ENCODE peak calls at places on chromosomes 4 and X, in six cellular contexts. Y, D, T, J, L and K are unnamed samples.

GRCh38 chr4:32261196-32261595 is 1541.0 kb downstream of the PCDH7 start:
- DNase-seq in J (no peak), D (no peak), Y (no peak), T (peak), L (no peak), K (no peak)

GRCh38 chr4:100372432-100372831 is 145.4 kb downstream of the EMCN start:
- DNase-seq in J (no peak), L (peak), D (no peak), Y (no peak), T (peak), K (no peak)

GRCh38 chrX:115344885-115345653 is 55.6 kb downstream of the LUZP4 start:
- DNase-seq in T (peak), L (peak), D (peak), Y (peak), J (peak), K (peak)

GRCh38 chrX:44400588-44400987 is 57.1 kb upstream of the EFHC2 start:
- DNase-seq in D (no peak), T (no peak), L (peak), Y (peak), J (peak), K (no peak)

GRCh38 chr4:27643101-27643500 is 782.5 kb downstream of the STIM2 start:
- DNase-seq in Y (no peak), J (no peak), D (no peak), L (no peak), T (no peak), K (no peak)

GRCh38 chr4:133147922-133148689 is 988 bp upstream of the PCDH10 start:
- DNase-seq in D (peak), L (no peak), Y (peak), T (peak), J (no peak), K (peak)

GRCh38 chr4:145452447-145453162 is 29.0 kb upstream of the SMAD1 start:
- DNase-seq in D (no peak), J (no peak), T (no peak), Y (no peak), L (peak), K (no peak)

GRCh38 chr4:183746305-183747229 is 87.5 kb downstream of the TRAPPC11 start:
- DNase-seq in L (peak), Y (no peak), D (no peak), T (no peak), J (peak), K (no peak)

GRCh38 chrX:49040376-49040955 is 2.7 kb downstream of the TFE3 start:
- DNase-seq in D (no peak), L (peak), Y (peak), T (peak), J (no peak), K (no peak)

GRCh38 chr4:41160010-41160789 is 54.1 kb downstream of the APBB2 start:
- DNase-seq in T (no peak), D (no peak), L (peak), Y (peak), J (no peak), K (no peak)

GRCh38 chrX:136867096-136867491 is 13.4 kb downstream of the RBMX start:
- DNase-seq in D (no peak), J (no peak), Y (peak), T (no peak), L (no peak), K (no peak)

DNA sequence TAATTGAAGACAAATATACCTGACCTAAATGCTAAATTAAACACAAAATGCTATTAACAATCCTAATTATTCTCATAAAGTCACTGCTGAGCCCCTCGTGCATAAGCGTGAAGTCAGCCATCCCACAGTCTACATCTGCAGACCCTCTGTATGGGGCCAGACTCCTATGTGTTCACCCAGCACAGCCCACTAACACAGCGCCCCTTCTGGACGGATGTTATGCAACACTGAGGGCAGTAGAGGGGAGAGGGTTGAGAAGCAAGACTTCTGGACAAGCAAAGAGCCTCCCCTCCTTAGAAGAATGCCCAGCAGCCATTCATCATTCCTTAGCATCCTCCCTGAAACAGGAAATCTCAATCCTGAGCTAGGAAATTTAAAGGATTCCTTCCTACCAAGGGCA is 7.9 kb downstream of the TRPC3 start:
- DNase-seq in L (no peak), T (peak), Y (no peak), J (no peak), D (no peak), K (no peak)
- TF ChIP-seq CTCF in L (peak), T (peak), Y (peak), J (peak), D (no peak), K (no peak)

GRCh38 chr4:77432702-77433101 is 172.9 kb upstream of the CXCL13 start:
- DNase-seq in Y (no peak), T (peak), J (no peak), L (peak), D (no peak), K (no peak)
- TF ChIP-seq CTCF in Y (no peak), T (peak), J (no peak), L (no peak), D (no peak), K (no peak)

GRCh38 chr4:17562157-17562556 is 14.8 kb upstream of the LAP3 start:
- DNase-seq in Y (no peak), D (peak), L (no peak), J (no peak), T (peak), K (no peak)
- TF ChIP-seq CTCF in Y (no peak), D (no peak), L (peak), J (no peak), T (peak), K (no peak)

GRCh38 chr4:173518419-173519102 is 11.5 kb downstream of the HAND2 start:
- DNase-seq in D (no peak), Y (no peak), T (peak), J (no peak), L (peak), K (no peak)

GRCh38 chr4:173515458-173515857 is 14.6 kb downstream of the HAND2 start:
- DNase-seq in L (no peak), J (no peak), Y (no peak), D (no peak), T (peak), K (no peak)

GRCh38 chr4:173519130-173520101 is 10.6 kb downstream of the HAND2 start:
- DNase-seq in T (peak), L (no peak), D (no peak), Y (no peak), J (no peak), K (no peak)

GRCh38 chr4:173516621-173517612 is 13.1 kb downstream of the HAND2 start:
- DNase-seq in L (no peak), D (no peak), J (no peak), T (peak), Y (no peak), K (peak)

GRCh38 chr4:173517781-173518371 is 12.2 kb downstream of the HAND2 start:
- DNase-seq in T (peak), D (no peak), L (no peak), Y (no peak), J (no peak), K (no peak)
- TF ChIP-seq CTCF in T (no peak), D (no peak), L (no peak), Y (no peak), J (no peak), K (no peak)

GRCh38 chr4:75494563-75494962 is 19.6 kb downstream of the RCHY1 start:
- DNase-seq in L (peak), Y (peak), D (no peak), J (peak), T (no peak), K (no peak)

GRCh38 chr4:75484195-75484594 is 30.0 kb downstream of the RCHY1 start:
- DNase-seq in T (no peak), L (no peak), J (no peak), Y (no peak), D (no peak), K (no peak)

GRCh38 chr4:75495489-75495888 is 18.7 kb downstream of the RCHY1 start:
- DNase-seq in L (no peak), T (no peak), Y (no peak), J (no peak), D (no peak), K (no peak)

GRCh38 chr4:75490155-75490554 is 24.0 kb downstream of the RCHY1 start:
- DNase-seq in Y (peak), J (no peak), L (peak), D (no peak), T (peak), K (no peak)
- TF ChIP-seq CTCF in Y (peak), J (peak), L (no peak), D (no peak), T (no peak), K (peak)

DNA sequence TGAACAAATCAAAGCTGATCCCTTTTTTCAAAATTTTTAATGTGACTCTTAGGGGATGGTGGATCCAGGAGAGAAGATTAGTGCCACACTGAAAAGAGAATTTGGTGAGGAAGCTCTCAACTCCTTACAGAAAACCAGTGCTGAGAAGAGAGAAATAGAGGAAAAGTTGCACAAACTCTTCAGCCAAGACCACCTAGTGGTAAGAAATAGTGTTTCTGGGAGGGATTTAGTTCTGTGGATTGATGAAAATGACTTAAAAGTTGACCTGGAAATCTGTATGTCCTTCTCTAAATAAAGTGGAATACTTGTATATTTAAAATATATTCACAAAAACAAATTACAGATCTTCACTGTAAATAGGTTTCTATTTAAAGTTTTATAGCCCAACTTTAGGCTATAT is 29.2 kb downstream of the NUDT9 start:
- DNase-seq in L (no peak), Y (no peak), J (no peak), D (no peak), T (no peak), K (no peak)
- TF ChIP-seq CTCF in L (no peak), Y (no peak), J (no peak), D (no peak), T (no peak), K (peak)

GRCh38 chr4:15964159-15964558 is 1.2 kb upstream of the FGFBP2 start:
- DNase-seq in J (no peak), L (no peak), Y (no peak), D (no peak), T (peak), K (no peak)
- TF ChIP-seq CTCF in J (peak), L (peak), Y (no peak), D (no peak), T (peak), K (no peak)

GRCh38 chr4:98343640-98344039 is 82.5 kb downstream of the RAP1GDS1 start:
- DNase-seq in D (no peak), T (no peak), L (no peak), J (no peak), Y (no peak), K (no peak)

GRCh38 chr4:98338761-98339438 is 77.7 kb downstream of the RAP1GDS1 start:
- DNase-seq in D (no peak), Y (no peak), J (no peak), T (peak), L (no peak), K (no peak)

GRCh38 chr4:98345838-98346237 is 84.7 kb downstream of the RAP1GDS1 start:
- DNase-seq in Y (no peak), T (peak), J (no peak), L (no peak), D (no peak), K (no peak)

GRCh38 chr4:98341309-98341708 is 80.1 kb downstream of the RAP1GDS1 start:
- DNase-seq in T (no peak), D (no peak), J (peak), L (no peak), Y (no peak), K (no peak)
- TF ChIP-seq CTCF in T (no peak), D (no peak), J (no peak), L (no peak), Y (no peak), K (no peak)

DNA sequence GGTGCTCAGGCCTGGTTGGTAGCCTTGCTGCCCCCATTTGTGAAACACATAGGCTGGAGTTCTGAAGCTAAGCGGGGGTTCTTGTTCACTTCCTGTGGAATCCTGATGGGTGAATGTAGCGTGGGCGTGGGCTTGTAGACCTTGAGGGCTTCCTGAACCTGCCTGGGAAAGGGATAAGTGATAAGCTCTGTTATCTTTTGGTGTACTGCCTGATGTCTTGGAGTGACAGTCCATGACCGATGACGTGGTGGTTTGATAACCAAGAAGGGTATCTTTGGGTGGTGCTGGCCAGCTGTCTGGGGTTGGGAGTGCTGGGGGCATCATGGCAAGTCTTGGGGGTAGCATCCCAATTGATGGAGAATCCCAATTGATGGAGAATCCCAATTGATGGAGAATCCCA is 17.5 kb upstream of the WDR1 start:
- DNase-seq in D (no peak), L (no peak), J (no peak), Y (no peak), T (no peak), K (no peak)
- TF ChIP-seq CTCF in D (no peak), L (no peak), J (no peak), Y (no peak), T (no peak), K (no peak)